ENCODE peak calls at places on chromosome 10, in five cellular contexts. Y, L, M, Z and I are unnamed samples.

GRCh38 chr10:75640803-75641202 is 209.4 kb downstream of the LRMDA start:
- DNase-seq in L (no peak), Y (no peak), Z (no peak), M (no peak), I (no peak)

GRCh38 chr10:102509387-102509786 is 5.6 kb downstream of the SUFU start:
- DNase-seq in L (no peak), Y (no peak), Z (peak), M (no peak), I (no peak)

GRCh38 chr10:74924251-74924954 is 98.0 kb downstream of the KAT6B start:
- DNase-seq in M (peak), L (no peak), Y (no peak), Z (peak), I (no peak)

GRCh38 chr10:63456437-63457210 is 9.2 kb downstream of the JMJD1C start:
- DNase-seq in Z (peak), M (no peak), L (no peak), Y (no peak), I (no peak)

GRCh38 chr10:74150151-74151056 is at the start of gene AP3M1:
- DNase-seq in M (no peak), Z (peak), Y (peak), L (peak), I (no peak)

GRCh38 chr10:65611592-65611991 is 1314.2 kb upstream of the LRRTM3 start:
- DNase-seq in M (peak), L (no peak), Y (no peak), Z (no peak), I (peak)

GRCh38 chr10:3777876-3778707 is 6.9 kb downstream of the KLF6 start:
- DNase-seq in L (no peak), Z (peak), Y (no peak), M (no peak), I (no peak)

GRCh38 chr10:93110472-93111146 is 36.9 kb downstream of the CYP26A1 start:
- DNase-seq in Z (no peak), Y (no peak), L (no peak), M (no peak), I (no peak)

GRCh38 chr10:75245354-75246001 is 9.7 kb upstream of the COMTD1 start:
- DNase-seq in Z (peak), Y (no peak), L (no peak), M (no peak), I (no peak)

GRCh38 chr10:97827778-97828291 is 21.8 kb upstream of the GOLGA7B start:
- DNase-seq in Z (peak), L (no peak), M (no peak), Y (no peak), I (no peak)

GRCh38 chr10:97542169-97543024 is 30.2 kb upstream of the ANKRD2 start:
- DNase-seq in Z (peak), L (peak), M (peak), Y (no peak), I (peak)

GRCh38 chr10:114392112-114392835 is 12.0 kb downstream of the AFAP1L2 start:
- DNase-seq in Y (no peak), Z (no peak), M (no peak), L (no peak), I (no peak)

GRCh38 chr10:26723016-26723415 is 25.5 kb downstream of the PDSS1 start:
- DNase-seq in L (no peak), M (no peak), Y (no peak), Z (no peak), I (no peak)

GRCh38 chr10:75773139-75773801 is 341.8 kb downstream of the LRMDA start:
- DNase-seq in Y (no peak), Z (peak), M (peak), L (no peak), I (peak)

GRCh38 chr10:58291538-58292174 is 22.7 kb downstream of the CISD1 start:
- DNase-seq in Y (no peak), L (no peak), Z (peak), M (no peak), I (no peak)

GRCh38 chr10:126940670-126941069 is 35.4 kb downstream of the DOCK1 start:
- DNase-seq in Y (no peak), M (no peak), L (no peak), Z (no peak), I (no peak)

GRCh38 chr10:13518076-13518692 is 10.6 kb downstream of the BEND7 start:
- DNase-seq in M (no peak), L (no peak), Z (peak), Y (no peak), I (no peak)

GRCh38 chr10:99654791-99655190 is 4.5 kb upstream of the ENTPD7 start:
- DNase-seq in M (no peak), Z (peak), L (no peak), Y (no peak), I (no peak)

GRCh38 chr10:72353028-72353962 is 1.4 kb downstream of the DNAJB12 start:
- DNase-seq in M (no peak), L (no peak), Y (no peak), Z (peak), I (no peak)

GRCh38 chr10:18159596-18159995 is 19.4 kb downstream of the CACNB2 start:
- DNase-seq in M (no peak), Z (no peak), L (no peak), Y (no peak), I (no peak)

GRCh38 chr10:111037868-111038267 is 39.0 kb upstream of the ADRA2A start:
- DNase-seq in M (no peak), Y (no peak), L (no peak), Z (peak), I (no peak)

GRCh38 chr10:23630880-23631279 is 192.0 kb downstream of the OTUD1 start:
- DNase-seq in Z (no peak), M (no peak), L (no peak), Y (no peak), I (no peak)

GRCh38 chr10:28940158-28940888 is 263.0 kb downstream of the BAMBI start:
- DNase-seq in L (no peak), Y (peak), M (no peak), Z (no peak), I (no peak)

GRCh38 chr10:1242975-1243374 is 186.8 kb downstream of the WDR37 start:
- DNase-seq in M (no peak), Y (no peak), Z (no peak), L (no peak), I (no peak)

GRCh38 chr10:37403776-37404175 is 278.4 kb downstream of the ANKRD30A start:
- DNase-seq in Y (no peak), M (no peak), L (no peak), Z (peak), I (no peak)

GRCh38 chr10:63236113-63236935 is 103.2 kb downstream of the NRBF2 start:
- DNase-seq in L (no peak), M (peak), Y (no peak), Z (peak), I (peak)

GRCh38 chr10:133394064-133394663 is at the start of gene MTG1:
- DNase-seq in Z (peak), L (peak), M (peak), Y (peak), I (peak)

GRCh38 chr10:52322941-52323340 is 8.9 kb downstream of the DKK1 start:
- DNase-seq in Z (no peak), M (no peak), Y (no peak), L (no peak), I (no peak)

GRCh38 chr10:6008497-6009142 is 31.3 kb upstream of the IL15RA start:
- DNase-seq in Z (no peak), Y (no peak), L (no peak), M (no peak), I (no peak)

GRCh38 chr10:89478739-89479116 is 56.7 kb downstream of the SLC16A12 start:
- DNase-seq in L (no peak), M (no peak), Y (no peak), Z (no peak), I (no peak)